ENCODE peak calls at places on chromosomes 4 and X, in four cellular contexts. W, G, A and X are unnamed samples.

GRCh38 chr4:184444215-184444952 is 30.0 kb downstream of the IRF2 start:
- DNase-seq in W (peak), G (no peak), A (no peak), X (no peak)

GRCh38 chr4:75679876-75680575 is 6.8 kb upstream of the G3BP2 start:
- DNase-seq in W (no peak), G (no peak), A (no peak), X (no peak)

GRCh38 chr4:125352521-125352920 is 37.8 kb downstream of the FAT4 start:
- DNase-seq in W (no peak), G (no peak), A (no peak), X (no peak)

GRCh38 chr4:61027939-61028338 is 172.2 kb upstream of the ADGRL3 start:
- DNase-seq in W (no peak), G (no peak), A (no peak), X (no peak)

GRCh38 chrX:40151211-40152172 is 53.7 kb upstream of the BCOR start:
- DNase-seq in W (no peak), G (no peak), A (peak), X (no peak)

GRCh38 chr4:103934178-103934789 is 214.5 kb upstream of the TACR3 start:
- DNase-seq in W (peak), G (no peak), A (no peak), X (peak)

GRCh38 chr4:89898304-89898716 is 3.7 kb downstream of the MMRN1 start:
- DNase-seq in W (no peak), G (no peak), A (peak), X (peak)

GRCh38 chrX:94178145-94178790 is 504.3 kb downstream of the FAM133A start:
- DNase-seq in W (no peak), G (no peak), A (no peak), X (no peak)

GRCh38 chr4:158667651-158668198 is 4.0 kb downstream of the C4orf46 start:
- DNase-seq in W (peak), G (no peak), A (no peak), X (peak)

GRCh38 chr4:188008377-188008776 is 12.8 kb downstream of the ZFP42 start:
- DNase-seq in W (peak), G (no peak), A (no peak), X (no peak)

GRCh38 chrX:23228950-23229448 is 105.7 kb upstream of the PTCHD1 start:
- DNase-seq in W (no peak), G (no peak), A (peak), X (no peak)

GRCh38 chr4:13511101-13511500 is 27.0 kb upstream of the RAB28 start:
- DNase-seq in W (no peak), G (no peak), A (no peak), X (no peak)

GRCh38 chr4:7530932-7531639 is 96.4 kb upstream of the PSAPL1 start:
- DNase-seq in W (no peak), G (no peak), A (no peak), X (no peak)

GRCh38 chr4:48329193-48329592 is 12.1 kb upstream of the SLAIN2 start:
- DNase-seq in W (no peak), G (no peak), A (no peak), X (no peak)

GRCh38 chrX:20263474-20263873 is 3.2 kb downstream of the RPS6KA3 start:
- DNase-seq in W (peak), G (no peak), A (no peak), X (peak)

GRCh38 chr4:181684310-181684709 is 558.9 kb upstream of the TENM3 start:
- DNase-seq in W (peak), G (no peak), A (no peak), X (no peak)

GRCh38 chr4:92506933-92507332 is 203.2 kb downstream of the GRID2 start:
- DNase-seq in W (no peak), G (no peak), A (no peak), X (no peak)

GRCh38 chr4:159051245-159052071 is 51.4 kb upstream of the RAPGEF2 start:
- DNase-seq in W (no peak), G (no peak), A (no peak), X (no peak)

GRCh38 chr4:133960975-133961374 is 240.6 kb downstream of the PABPC4L start:
- DNase-seq in W (no peak), G (no peak), A (no peak), X (no peak)

GRCh38 chrX:3141031-3141430 is 99.8 kb downstream of the ARSF start:
- DNase-seq in W (peak), G (no peak), A (no peak), X (no peak)

GRCh38 chrX:42797646-42798045 is 19.7 kb upstream of the PPP1R2C start:
- DNase-seq in W (no peak), G (peak), A (no peak), X (no peak)

GRCh38 chr4:176380352-176381157 is 60.8 kb downstream of the SPCS3 start:
- DNase-seq in W (no peak), G (no peak), A (peak), X (no peak)

GRCh38 chrX:13491061-13491460 is 78.3 kb upstream of the EGFL6 start:
- DNase-seq in W (no peak), G (no peak), A (no peak), X (no peak)

GRCh38 chrX:139720979-139721378 is 13.0 kb upstream of the MCF2 start:
- DNase-seq in W (no peak), G (no peak), A (no peak), X (no peak)

GRCh38 chrX:10900585-10901289 is 210.4 kb upstream of the HCCS start:
- DNase-seq in W (peak), G (no peak), A (no peak), X (no peak)

GRCh38 chr4:183571350-183572076 is 66.7 kb downstream of the ING2 start:
- DNase-seq in W (peak), G (peak), A (peak), X (no peak)

GRCh38 chr4:184217569-184218131 is at the start of gene ENPP6:
- DNase-seq in W (no peak), G (no peak), A (no peak), X (no peak)

GRCh38 chrX:133249659-133250058 is 31.5 kb upstream of the TFDP3 start:
- DNase-seq in W (no peak), G (no peak), A (no peak), X (no peak)

DNA sequence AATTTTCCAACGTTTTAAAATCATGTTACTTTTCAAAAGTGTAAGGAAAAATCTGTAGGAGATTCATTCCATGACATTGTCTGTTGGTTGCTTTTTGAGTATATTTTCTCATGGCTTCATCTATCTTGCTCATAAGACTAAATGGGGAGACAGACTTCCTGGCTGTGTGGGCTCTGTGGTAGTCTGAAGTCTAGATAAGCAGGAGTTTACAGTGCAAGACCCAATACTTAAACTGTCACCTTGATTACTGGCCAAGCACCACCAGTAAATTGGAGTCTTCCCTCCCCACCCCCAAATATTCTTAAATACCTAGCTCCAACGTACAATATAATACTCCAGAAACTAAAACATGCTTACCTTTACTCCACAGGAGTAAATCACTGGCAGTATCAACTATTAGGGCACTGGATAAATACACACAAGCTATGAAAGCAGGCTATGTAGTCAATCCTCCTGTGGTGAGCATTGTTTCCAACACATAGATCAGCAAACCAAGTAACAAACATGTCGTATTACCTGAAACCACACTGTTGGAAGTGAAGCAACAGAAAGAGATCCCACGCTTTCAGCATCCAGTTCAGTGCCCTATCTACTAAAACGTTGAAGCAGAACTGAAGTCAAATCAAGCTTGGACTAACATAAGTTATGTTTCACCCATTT is 6.2 kb downstream of the HNRNPD start:
- DNase-seq in W (no peak), G (no peak), A (no peak), X (peak)
- TF ChIP-seq POLR2A in W (no peak), G (no peak), A (no peak), X (no peak)

DNA sequence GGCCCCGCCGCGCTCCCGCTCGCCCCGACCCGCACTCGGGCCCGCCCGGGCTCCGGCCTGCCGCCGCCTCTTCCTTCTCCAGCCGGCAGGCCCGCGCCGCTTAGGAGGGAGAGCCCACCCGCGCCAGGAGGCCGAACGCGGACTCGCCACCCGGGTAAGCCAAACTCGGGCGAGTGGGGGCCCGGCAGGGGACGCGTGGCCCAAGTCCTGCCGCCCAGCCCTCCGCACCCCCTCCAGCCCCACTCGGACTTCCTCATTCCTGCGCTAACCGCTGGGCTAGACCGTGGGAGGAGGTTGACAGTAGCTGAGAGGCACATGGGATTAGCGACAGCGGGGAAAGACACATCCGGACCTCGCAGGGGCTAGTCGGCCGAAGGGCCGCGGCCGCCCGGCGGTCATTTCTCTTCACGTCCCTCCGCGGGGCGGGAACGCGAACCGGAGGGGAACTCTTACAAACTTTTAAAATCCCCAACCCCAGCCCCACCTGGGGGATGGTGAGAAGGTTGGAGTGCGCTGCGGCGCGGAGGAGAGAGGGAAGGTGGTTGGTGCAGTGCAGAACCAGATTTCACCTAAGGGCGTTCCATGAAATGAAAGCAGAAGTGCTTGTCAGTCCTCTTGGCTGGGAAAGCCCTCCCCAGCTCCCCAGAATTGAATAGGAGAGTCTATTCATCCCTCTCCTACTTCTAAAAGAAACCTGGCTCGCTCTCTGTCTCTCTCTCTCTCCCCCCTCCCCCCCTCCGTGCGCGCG is 650 bp downstream of the NFKB1 start:
- DNase-seq in W (peak), G (peak), A (peak), X (peak)
- TF ChIP-seq POLR2A in W (peak), G (no peak), A (no peak), X (peak)

GRCh38 chrX:1418901-1419544 is 27.1 kb upstream of the SLC25A6 start:
- DNase-seq in W (no peak), G (no peak), A (no peak), X (no peak)
- TF ChIP-seq POLR2A in W (no peak), G (no peak), A (no peak), X (no peak)

GRCh38 chr4:99463566-99463965 is 28.4 kb upstream of the ADH7 start:
- DNase-seq in W (no peak), G (no peak), A (no peak), X (no peak)

GRCh38 chr4:99459546-99460042 is 24.5 kb upstream of the ADH7 start:
- DNase-seq in W (no peak), G (no peak), A (no peak), X (no peak)

GRCh38 chr4:99461623-99462401 is 26.7 kb upstream of the ADH7 start:
- DNase-seq in W (no peak), G (no peak), A (no peak), X (no peak)

GRCh38 chr4:99458911-99459447 is 23.8 kb upstream of the ADH7 start:
- DNase-seq in W (peak), G (no peak), A (no peak), X (no peak)

GRCh38 chr4:99462875-99463464 is 27.8 kb upstream of the ADH7 start:
- DNase-seq in W (peak), G (peak), A (peak), X (peak)
- TF ChIP-seq POLR2A in W (no peak), G (no peak), A (no peak), X (no peak)

GRCh38 chr4:147975325-147975724 is 243.4 kb downstream of the ARHGAP10 start:
- DNase-seq in W (peak), G (peak), A (no peak), X (no peak)

GRCh38 chr4:147981305-147981704 is 249.4 kb downstream of the ARHGAP10 start:
- DNase-seq in W (peak), G (no peak), A (no peak), X (no peak)

GRCh38 chr4:147975902-147976301 is 244.0 kb downstream of the ARHGAP10 start:
- DNase-seq in W (peak), G (no peak), A (no peak), X (no peak)

DNA sequence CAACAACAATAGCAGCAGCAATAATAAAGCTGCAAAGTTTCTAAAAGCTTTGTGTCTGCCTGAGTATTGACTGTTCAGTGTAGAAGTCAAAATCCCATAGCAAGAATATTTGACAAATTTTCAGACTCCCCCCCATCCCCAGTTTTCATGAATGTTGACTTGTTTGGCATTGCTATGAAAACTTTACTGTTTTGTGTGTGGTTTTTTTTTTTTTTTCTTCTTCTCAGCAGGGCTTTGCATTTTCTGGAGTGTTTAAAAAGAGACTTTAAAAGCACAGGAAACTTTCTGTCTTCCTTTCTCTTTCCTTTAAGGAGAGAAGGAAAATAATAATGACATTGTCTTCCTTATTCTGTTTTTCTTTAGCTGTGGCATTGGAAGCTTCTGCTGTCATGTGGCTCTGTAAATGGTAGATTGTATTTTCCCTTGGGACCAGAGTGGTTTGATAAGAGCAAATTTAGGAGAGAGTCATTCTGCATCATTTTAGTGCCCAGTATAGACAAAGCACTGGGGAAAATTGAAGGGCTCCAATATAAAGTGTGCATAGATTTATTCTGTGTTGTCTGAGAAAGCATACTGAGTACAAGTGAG is 244.5 kb downstream of the ARHGAP10 start:
- DNase-seq in W (no peak), G (no peak), A (no peak), X (no peak)
- TF ChIP-seq POLR2A in W (no peak), G (no peak), A (no peak), X (no peak)